ENCODE peak calls at places on chromosomes 12 and 14, in four cellular contexts. One of them, this sample, is unnamed.

GRCh38 chr14:100032749-100033148 is 32.5 kb upstream of the EVL start:
- DNase-seq in left ventricle myocardium inferior: no peak
- DNase-seq in gastrocnemius medialis: no peak
- DNase-seq in cardiac muscle cell: no peak
- DNase-seq in this sample: no peak

GRCh38 chr12:114671664-114672476 is 12.1 kb downstream of the TBX3 start:
- DNase-seq in left ventricle myocardium inferior: no peak
- DNase-seq in gastrocnemius medialis: peak; percentile 26
- DNase-seq in cardiac muscle cell: no peak
- DNase-seq in this sample: no peak

GRCh38 chr12:2575245-2575644 is 219.5 kb upstream of the FKBP4 start:
- DNase-seq in left ventricle myocardium inferior: no peak
- DNase-seq in gastrocnemius medialis: no peak
- DNase-seq in cardiac muscle cell: no peak
- DNase-seq in this sample: peak; percentile 1

GRCh38 chr14:95703805-95704204 is 10.1 kb downstream of the TCL1A start:
- DNase-seq in left ventricle myocardium inferior: no peak
- DNase-seq in gastrocnemius medialis: no peak
- DNase-seq in cardiac muscle cell: no peak
- DNase-seq in this sample: no peak

GRCh38 chr14:95784137-95784536 is 70.2 kb upstream of the TCL1A start:
- DNase-seq in left ventricle myocardium inferior: no peak
- DNase-seq in gastrocnemius medialis: no peak
- DNase-seq in cardiac muscle cell: peak; percentile 81
- DNase-seq in this sample: no peak

GRCh38 chr12:171743-172705 is 41.9 kb downstream of the SLC6A12 start:
- DNase-seq in left ventricle myocardium inferior: no peak
- DNase-seq in gastrocnemius medialis: no peak
- DNase-seq in cardiac muscle cell: no peak
- DNase-seq in this sample: no peak

GRCh38 chr14:24271134-24271833 is at the start of gene RABGGTA:
- DNase-seq in left ventricle myocardium inferior: peak; percentile 88
- DNase-seq in gastrocnemius medialis: peak; percentile 81
- DNase-seq in cardiac muscle cell: peak; percentile 94
- DNase-seq in this sample: peak; percentile 77

GRCh38 chr12:105214141-105214540 is 21.8 kb downstream of the APPL2 start:
- DNase-seq in left ventricle myocardium inferior: no peak
- DNase-seq in gastrocnemius medialis: no peak
- DNase-seq in cardiac muscle cell: no peak
- DNase-seq in this sample: no peak

GRCh38 chr12:39401459-39401858 is 41.5 kb downstream of the KIF21A start:
- DNase-seq in left ventricle myocardium inferior: no peak
- DNase-seq in gastrocnemius medialis: no peak
- DNase-seq in cardiac muscle cell: no peak
- DNase-seq in this sample: no peak

GRCh38 chr12:113203852-113204760 is 17.2 kb upstream of the TPCN1 start:
- DNase-seq in left ventricle myocardium inferior: no peak
- DNase-seq in gastrocnemius medialis: no peak
- DNase-seq in cardiac muscle cell: no peak
- DNase-seq in this sample: no peak

GRCh38 chr12:108939594-108939993 is 59.7 kb downstream of the DAO start:
- DNase-seq in left ventricle myocardium inferior: no peak
- DNase-seq in gastrocnemius medialis: peak; percentile 25
- DNase-seq in cardiac muscle cell: peak; percentile 54
- DNase-seq in this sample: no peak

GRCh38 chr12:117854339-117855012 is 114.3 kb downstream of the KSR2 start:
- DNase-seq in left ventricle myocardium inferior: no peak
- DNase-seq in gastrocnemius medialis: no peak
- DNase-seq in cardiac muscle cell: peak; percentile 63
- DNase-seq in this sample: no peak

GRCh38 chr12:47190271-47190750 is 110.6 kb upstream of the AMIGO2 start:
- DNase-seq in left ventricle myocardium inferior: no peak
- DNase-seq in gastrocnemius medialis: no peak
- DNase-seq in cardiac muscle cell: no peak
- DNase-seq in this sample: no peak

GRCh38 chr12:117472983-117473382 is 111.6 kb upstream of the NOS1 start:
- DNase-seq in left ventricle myocardium inferior: no peak
- DNase-seq in gastrocnemius medialis: no peak
- DNase-seq in cardiac muscle cell: peak; percentile 48
- DNase-seq in this sample: no peak

GRCh38 chr14:27945512-27945911 is 821.1 kb upstream of the FOXG1 start:
- DNase-seq in left ventricle myocardium inferior: no peak
- DNase-seq in gastrocnemius medialis: no peak
- DNase-seq in cardiac muscle cell: no peak
- DNase-seq in this sample: no peak

GRCh38 chr14:103522649-103523582 is at the start of gene CKB:
- DNase-seq in left ventricle myocardium inferior: peak; percentile 75
- DNase-seq in gastrocnemius medialis: peak; percentile 66
- DNase-seq in cardiac muscle cell: peak; percentile 88
- DNase-seq in this sample: no peak

GRCh38 chr14:96096639-96097610 is 57.8 kb downstream of the C14orf132 start:
- DNase-seq in left ventricle myocardium inferior: no peak
- DNase-seq in gastrocnemius medialis: no peak
- DNase-seq in cardiac muscle cell: no peak
- DNase-seq in this sample: no peak

GRCh38 chr12:49959570-49960473 is 1.9 kb upstream of the AQP5 start:
- DNase-seq in left ventricle myocardium inferior: no peak
- DNase-seq in gastrocnemius medialis: no peak
- DNase-seq in cardiac muscle cell: peak; percentile 40
- DNase-seq in this sample: no peak

GRCh38 chr12:43764528-43764927 is 5.8 kb downstream of the IRAK4 start:
- DNase-seq in left ventricle myocardium inferior: no peak
- DNase-seq in gastrocnemius medialis: no peak
- DNase-seq in cardiac muscle cell: no peak
- DNase-seq in this sample: no peak

GRCh38 chr14:57983235-57983634 is 117.3 kb upstream of the SLC35F4 start:
- DNase-seq in left ventricle myocardium inferior: no peak
- DNase-seq in gastrocnemius medialis: no peak
- DNase-seq in cardiac muscle cell: no peak
- DNase-seq in this sample: no peak

GRCh38 chr12:47385587-47385986 is 305.8 kb upstream of the AMIGO2 start:
- DNase-seq in left ventricle myocardium inferior: no peak
- DNase-seq in gastrocnemius medialis: no peak
- DNase-seq in cardiac muscle cell: no peak
- DNase-seq in this sample: no peak

GRCh38 chr12:1421091-1421902 is 173.1 kb downstream of the FBXL14 start:
- DNase-seq in left ventricle myocardium inferior: no peak
- DNase-seq in gastrocnemius medialis: no peak
- DNase-seq in cardiac muscle cell: no peak
- DNase-seq in this sample: no peak

GRCh38 chr14:88841741-88842140 is 17.3 kb downstream of the TTC8 start:
- DNase-seq in left ventricle myocardium inferior: no peak
- DNase-seq in gastrocnemius medialis: no peak
- DNase-seq in cardiac muscle cell: no peak
- DNase-seq in this sample: no peak

GRCh38 chr14:102516531-102517411 is 7.2 kb upstream of the ANKRD9 start:
- DNase-seq in left ventricle myocardium inferior: peak; percentile 57
- DNase-seq in gastrocnemius medialis: peak; percentile 48
- DNase-seq in cardiac muscle cell: peak; percentile 79
- DNase-seq in this sample: no peak

GRCh38 chr14:65496178-65496993 is 83.9 kb downstream of the FUT8 start:
- DNase-seq in left ventricle myocardium inferior: no peak
- DNase-seq in gastrocnemius medialis: no peak
- DNase-seq in cardiac muscle cell: no peak
- DNase-seq in this sample: no peak

GRCh38 chr12:118016424-118017264 is at the start of gene RFC5:
- DNase-seq in left ventricle myocardium inferior: peak; percentile 99
- DNase-seq in gastrocnemius medialis: peak; percentile 96
- DNase-seq in cardiac muscle cell: peak; percentile 100
- DNase-seq in this sample: peak; percentile 97

GRCh38 chr12:59111873-59112272 is 191.6 kb upstream of the LRIG3 start:
- DNase-seq in left ventricle myocardium inferior: no peak
- DNase-seq in gastrocnemius medialis: no peak
- DNase-seq in cardiac muscle cell: no peak
- DNase-seq in this sample: no peak

GRCh38 chr12:974281-974862 is 16.7 kb upstream of the ERC1 start:
- DNase-seq in left ventricle myocardium inferior: no peak
- DNase-seq in gastrocnemius medialis: no peak
- DNase-seq in cardiac muscle cell: no peak
- DNase-seq in this sample: no peak

GRCh38 chr12:62632521-62632920 is 165.9 kb downstream of the MON2 start:
- DNase-seq in left ventricle myocardium inferior: peak; percentile 61
- DNase-seq in gastrocnemius medialis: peak; percentile 25
- DNase-seq in cardiac muscle cell: no peak
- DNase-seq in this sample: peak; percentile 56

GRCh38 chr12:6133642-6134041 is 9.2 kb upstream of the VWF start:
- DNase-seq in left ventricle myocardium inferior: no peak
- DNase-seq in gastrocnemius medialis: no peak
- DNase-seq in cardiac muscle cell: no peak
- DNase-seq in this sample: no peak

GRCh38 chr14:101075025-101075800 is 171.7 kb upstream of the RTL1 start:
- DNase-seq in left ventricle myocardium inferior: no peak
- DNase-seq in gastrocnemius medialis: no peak
- DNase-seq in cardiac muscle cell: no peak
- DNase-seq in this sample: peak; percentile 16

GRCh38 chr12:49137476-49137875 is 6.3 kb upstream of the TUBA1B start:
- DNase-seq in left ventricle myocardium inferior: no peak
- DNase-seq in gastrocnemius medialis: no peak
- DNase-seq in cardiac muscle cell: no peak
- DNase-seq in this sample: no peak

GRCh38 chr12:120581998-120582397 is 796 bp upstream of the POP5 start:
- DNase-seq in left ventricle myocardium inferior: no peak
- DNase-seq in gastrocnemius medialis: no peak
- DNase-seq in cardiac muscle cell: no peak
- DNase-seq in this sample: no peak

GRCh38 chr12:57088442-57089258 is at the start of gene NAB2:
- DNase-seq in left ventricle myocardium inferior: peak; percentile 98
- DNase-seq in gastrocnemius medialis: peak; percentile 94
- DNase-seq in cardiac muscle cell: peak; percentile 98
- DNase-seq in this sample: peak; percentile 99

GRCh38 chr12:57091633-57092528 is 3.0 kb downstream of the NAB2 start:
- DNase-seq in left ventricle myocardium inferior: no peak
- DNase-seq in gastrocnemius medialis: no peak
- DNase-seq in cardiac muscle cell: no peak
- DNase-seq in this sample: no peak

GRCh38 chr12:57090924-57091632 is 2.2 kb downstream of the NAB2 start:
- DNase-seq in left ventricle myocardium inferior: no peak
- DNase-seq in gastrocnemius medialis: no peak
- DNase-seq in cardiac muscle cell: no peak
- DNase-seq in this sample: peak; percentile 86

GRCh38 chr12:57089259-57090245 is 638 bp downstream of the NAB2 start:
- DNase-seq in left ventricle myocardium inferior: peak; percentile 83
- DNase-seq in gastrocnemius medialis: peak; percentile 55
- DNase-seq in cardiac muscle cell: peak; percentile 67
- DNase-seq in this sample: peak; percentile 92

DNA sequence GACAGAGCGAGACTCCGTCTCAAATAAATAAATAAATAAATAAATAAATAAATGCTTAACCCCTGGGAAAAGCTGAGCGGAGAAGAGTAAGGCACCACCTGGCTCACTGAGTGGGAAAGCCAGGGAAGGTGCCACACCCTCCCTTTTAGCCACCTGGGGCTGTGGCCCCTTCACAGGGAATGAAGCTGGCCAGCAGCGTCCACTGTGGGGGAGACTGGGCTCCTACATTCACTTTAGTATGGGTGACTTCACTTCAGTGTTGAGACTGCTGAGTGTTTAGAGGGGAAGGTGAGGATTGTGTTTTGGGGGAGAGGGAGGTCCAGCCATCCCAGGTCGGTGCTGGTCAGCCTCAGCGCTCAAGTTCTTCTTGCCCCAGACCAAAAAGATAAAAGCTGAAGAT is 1.5 kb downstream of the NAB2 start:
- DNase-seq in left ventricle myocardium inferior: no peak
- DNase-seq in gastrocnemius medialis: no peak
- DNase-seq in cardiac muscle cell: no peak
- DNase-seq in this sample: no peak
- H3K27ac ChIP-seq in left ventricle myocardium inferior: peak overlapping the region; percentile 100
- H3K27ac ChIP-seq in gastrocnemius medialis: peak overlapping the region; percentile 97
- H3K27ac ChIP-seq in cardiac muscle cell: no peak overlapping the region
- H3K27ac ChIP-seq in this sample: peak overlapping the region; percentile 91

GRCh38 chr12:124756151-124756550 is 107.5 kb downstream of the SCARB1 start:
- DNase-seq in left ventricle myocardium inferior: no peak
- DNase-seq in gastrocnemius medialis: no peak
- DNase-seq in cardiac muscle cell: no peak
- DNase-seq in this sample: no peak
- H3K4me1 ChIP-seq in left ventricle myocardium inferior: peaks cover 68% of the 10 kb centered on the region
- H3K4me1 ChIP-seq in gastrocnemius medialis: peaks cover 37% of the 10 kb centered on the region
- H3K4me1 ChIP-seq in cardiac muscle cell: peaks cover 2% of the 10 kb centered on the region
- H3K4me1 ChIP-seq in this sample: no peaks in the 10 kb centered on the region

GRCh38 chr12:128772249-128772648 is 51.5 kb downstream of the SLC15A4 start:
- DNase-seq in left ventricle myocardium inferior: no peak
- DNase-seq in gastrocnemius medialis: no peak
- DNase-seq in cardiac muscle cell: no peak
- DNase-seq in this sample: no peak
- H3K27ac ChIP-seq in left ventricle myocardium inferior: no peak overlapping the region
- H3K27ac ChIP-seq in gastrocnemius medialis: no peak overlapping the region
- H3K27ac ChIP-seq in cardiac muscle cell: no peak overlapping the region
- H3K27ac ChIP-seq in this sample: no peak overlapping the region

GRCh38 chr14:104690266-104690711 is 871 bp downstream of the INF2 start:
- DNase-seq in left ventricle myocardium inferior: no peak
- DNase-seq in gastrocnemius medialis: no peak
- DNase-seq in cardiac muscle cell: no peak
- DNase-seq in this sample: no peak

GRCh38 chr14:104687601-104688504 is 1.6 kb upstream of the INF2 start:
- DNase-seq in left ventricle myocardium inferior: peak; percentile 87
- DNase-seq in gastrocnemius medialis: peak; percentile 94
- DNase-seq in cardiac muscle cell: peak; percentile 27
- DNase-seq in this sample: peak; percentile 94

GRCh38 chr14:104689620-104690265 is 325 bp downstream of the INF2 start:
- DNase-seq in left ventricle myocardium inferior: no peak
- DNase-seq in gastrocnemius medialis: no peak
- DNase-seq in cardiac muscle cell: peak; percentile 34
- DNase-seq in this sample: no peak

GRCh38 chr14:104688505-104688754 is 988 bp upstream of the INF2 start:
- DNase-seq in left ventricle myocardium inferior: no peak
- DNase-seq in gastrocnemius medialis: no peak
- DNase-seq in cardiac muscle cell: no peak
- DNase-seq in this sample: no peak

DNA sequence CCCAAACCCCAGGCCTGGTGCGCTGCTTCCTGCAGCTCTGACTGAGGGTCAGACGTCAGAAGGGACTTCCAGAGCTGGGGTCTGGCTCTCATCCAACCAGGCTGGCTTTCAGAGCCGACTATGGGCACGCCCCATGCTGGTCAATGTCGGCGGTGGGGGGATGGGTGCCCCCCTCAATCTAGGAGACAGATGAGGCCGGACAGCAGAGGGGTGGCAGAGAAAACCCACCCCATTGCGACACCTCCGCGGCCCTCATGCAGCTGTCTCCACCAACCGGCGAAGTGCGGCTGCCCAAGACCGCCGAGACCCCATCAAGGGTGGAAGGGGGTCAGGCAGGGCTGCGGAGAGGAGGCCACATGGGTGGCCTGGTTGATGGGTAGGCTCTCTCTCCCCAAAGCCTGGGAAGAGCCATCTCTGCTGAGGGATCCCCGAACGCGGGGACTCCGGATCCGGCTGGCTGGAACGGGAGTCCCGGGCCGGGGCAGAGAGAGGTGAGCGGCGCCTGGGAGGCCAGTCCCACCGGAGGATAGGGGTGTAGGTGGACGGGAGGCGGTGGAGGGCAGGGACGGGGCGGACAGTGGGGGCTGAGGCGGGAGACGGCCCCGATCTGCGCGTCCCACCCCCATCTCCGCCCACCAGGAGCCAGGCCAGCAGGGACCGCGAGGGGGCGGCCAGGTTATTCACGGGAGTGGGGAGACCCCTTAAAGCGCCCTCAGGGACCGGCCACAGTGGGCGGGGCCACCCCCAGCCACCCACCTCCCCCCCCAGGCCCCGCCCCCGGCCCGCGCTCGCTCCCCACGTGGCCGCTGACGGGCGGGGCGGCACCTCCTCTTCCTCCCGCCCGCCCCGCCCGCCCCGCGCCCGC is at the start of gene INF2:
- DNase-seq in left ventricle myocardium inferior: peak; percentile 69
- DNase-seq in gastrocnemius medialis: peak; percentile 53
- DNase-seq in cardiac muscle cell: peak; percentile 83
- DNase-seq in this sample: peak; percentile 81
- H3K4me1 ChIP-seq in left ventricle myocardium inferior: peaks cover 73% of the 10 kb centered on the region
- H3K4me1 ChIP-seq in gastrocnemius medialis: peaks cover 36% of the 10 kb centered on the region
- H3K4me1 ChIP-seq in cardiac muscle cell: peaks cover 6% of the 10 kb centered on the region
- H3K4me1 ChIP-seq in this sample: peaks cover 10% of the 10 kb centered on the region